ENCODE peak calls at places on chromosome 20, in four cellular contexts. One of them, this sample, is unnamed.

GRCh38 chr20:5153612-5154542 is 27.1 kb downstream of the CDS2 start:
- DNase-seq in heart right ventricle: no peak
- DNase-seq in left lung: no peak
- DNase-seq in HL-60: no peak
- DNase-seq in this sample: no peak

GRCh38 chr20:31608256-31608980 is 3.3 kb downstream of the ID1 start:
- DNase-seq in heart right ventricle: peak; percentile 80
- DNase-seq in HL-60: peak; percentile 61
- DNase-seq in left lung: peak; percentile 95
- DNase-seq in this sample: no peak

GRCh38 chr20:62425281-62426058 is 1.9 kb downstream of the RBBP8NL start:
- DNase-seq in left lung: no peak
- DNase-seq in heart right ventricle: no peak
- DNase-seq in HL-60: no peak
- DNase-seq in this sample: no peak

GRCh38 chr20:25272223-25273000 is 24.5 kb downstream of the PYGB start:
- DNase-seq in left lung: no peak
- DNase-seq in HL-60: no peak
- DNase-seq in heart right ventricle: no peak
- DNase-seq in this sample: no peak

GRCh38 chr20:11076434-11076833 is 402.6 kb upstream of the JAG1 start:
- DNase-seq in HL-60: no peak
- DNase-seq in left lung: no peak
- DNase-seq in heart right ventricle: no peak
- DNase-seq in this sample: no peak

GRCh38 chr20:21510414-21510971 is 3.4 kb downstream of the NKX2-2 start:
- DNase-seq in HL-60: no peak
- DNase-seq in heart right ventricle: no peak
- DNase-seq in left lung: peak; percentile 70
- DNase-seq in this sample: no peak

GRCh38 chr20:61162506-61162905 is 89.6 kb upstream of the CDH4 start:
- DNase-seq in left lung: no peak
- DNase-seq in HL-60: no peak
- DNase-seq in heart right ventricle: no peak
- DNase-seq in this sample: no peak

GRCh38 chr20:33450867-33451266 is 7.3 kb upstream of the SNTA1 start:
- DNase-seq in heart right ventricle: no peak
- DNase-seq in HL-60: no peak
- DNase-seq in left lung: no peak
- DNase-seq in this sample: no peak

GRCh38 chr20:11429889-11430580 is 487.7 kb upstream of the BTBD3 start:
- DNase-seq in left lung: no peak
- DNase-seq in heart right ventricle: no peak
- DNase-seq in HL-60: no peak
- DNase-seq in this sample: no peak

GRCh38 chr20:25686081-25687077 is 10.3 kb downstream of the ZNF337 start:
- DNase-seq in left lung: no peak
- DNase-seq in HL-60: no peak
- DNase-seq in heart right ventricle: no peak
- DNase-seq in this sample: no peak

GRCh38 chr20:3000852-3001523 is 42.4 kb upstream of the GNRH2 start:
- DNase-seq in HL-60: peak; percentile 42
- DNase-seq in left lung: no peak
- DNase-seq in heart right ventricle: no peak
- DNase-seq in this sample: peak; percentile 25

GRCh38 chr20:20205141-20205861 is 153.0 kb downstream of the CFAP61 start:
- DNase-seq in HL-60: no peak
- DNase-seq in heart right ventricle: no peak
- DNase-seq in left lung: no peak
- DNase-seq in this sample: no peak

GRCh38 chr20:64065973-64066341 is 3.0 kb downstream of the TCEA2 start:
- DNase-seq in HL-60: no peak
- DNase-seq in heart right ventricle: no peak
- DNase-seq in left lung: no peak
- DNase-seq in this sample: no peak

GRCh38 chr20:237918-238317 is 10.9 kb downstream of the DEFB129 start:
- DNase-seq in left lung: no peak
- DNase-seq in heart right ventricle: no peak
- DNase-seq in HL-60: no peak
- DNase-seq in this sample: no peak

GRCh38 chr20:64069209-64069613 is 6.2 kb downstream of the TCEA2 start:
- DNase-seq in heart right ventricle: no peak
- DNase-seq in left lung: no peak
- DNase-seq in HL-60: no peak
- DNase-seq in this sample: no peak

GRCh38 chr20:32358883-32359632 is 927 bp downstream of the ASXL1 start:
- DNase-seq in HL-60: peak; percentile 54
- DNase-seq in left lung: peak; percentile 87
- DNase-seq in heart right ventricle: peak; percentile 78
- DNase-seq in this sample: no peak

GRCh38 chr20:63854766-63855362 is 6.4 kb upstream of the ABHD16B start:
- DNase-seq in heart right ventricle: peak; percentile 81
- DNase-seq in HL-60: no peak
- DNase-seq in left lung: peak; percentile 77
- DNase-seq in this sample: no peak

GRCh38 chr20:58891076-58891685 is 38.7 kb downstream of the GNAS start:
- DNase-seq in left lung: peak; percentile 94
- DNase-seq in HL-60: peak; percentile 56
- DNase-seq in heart right ventricle: peak; percentile 85
- DNase-seq in this sample: no peak

GRCh38 chr20:51094221-51094620 is 71.3 kb upstream of the KCNG1 start:
- DNase-seq in left lung: no peak
- DNase-seq in heart right ventricle: no peak
- DNase-seq in HL-60: no peak
- DNase-seq in this sample: no peak

GRCh38 chr20:17654649-17655285 is 27.3 kb downstream of the RRBP1 start:
- DNase-seq in left lung: no peak
- DNase-seq in HL-60: no peak
- DNase-seq in heart right ventricle: peak; percentile 46
- DNase-seq in this sample: no peak

GRCh38 chr20:18663932-18664331 is 76.1 kb downstream of the DTD1 start:
- DNase-seq in HL-60: no peak
- DNase-seq in left lung: no peak
- DNase-seq in heart right ventricle: no peak
- DNase-seq in this sample: no peak

GRCh38 chr20:34562643-34563042 is 4.1 kb downstream of the MAP1LC3A start:
- DNase-seq in left lung: no peak
- DNase-seq in HL-60: peak; percentile 4
- DNase-seq in heart right ventricle: no peak
- DNase-seq in this sample: no peak

DNA sequence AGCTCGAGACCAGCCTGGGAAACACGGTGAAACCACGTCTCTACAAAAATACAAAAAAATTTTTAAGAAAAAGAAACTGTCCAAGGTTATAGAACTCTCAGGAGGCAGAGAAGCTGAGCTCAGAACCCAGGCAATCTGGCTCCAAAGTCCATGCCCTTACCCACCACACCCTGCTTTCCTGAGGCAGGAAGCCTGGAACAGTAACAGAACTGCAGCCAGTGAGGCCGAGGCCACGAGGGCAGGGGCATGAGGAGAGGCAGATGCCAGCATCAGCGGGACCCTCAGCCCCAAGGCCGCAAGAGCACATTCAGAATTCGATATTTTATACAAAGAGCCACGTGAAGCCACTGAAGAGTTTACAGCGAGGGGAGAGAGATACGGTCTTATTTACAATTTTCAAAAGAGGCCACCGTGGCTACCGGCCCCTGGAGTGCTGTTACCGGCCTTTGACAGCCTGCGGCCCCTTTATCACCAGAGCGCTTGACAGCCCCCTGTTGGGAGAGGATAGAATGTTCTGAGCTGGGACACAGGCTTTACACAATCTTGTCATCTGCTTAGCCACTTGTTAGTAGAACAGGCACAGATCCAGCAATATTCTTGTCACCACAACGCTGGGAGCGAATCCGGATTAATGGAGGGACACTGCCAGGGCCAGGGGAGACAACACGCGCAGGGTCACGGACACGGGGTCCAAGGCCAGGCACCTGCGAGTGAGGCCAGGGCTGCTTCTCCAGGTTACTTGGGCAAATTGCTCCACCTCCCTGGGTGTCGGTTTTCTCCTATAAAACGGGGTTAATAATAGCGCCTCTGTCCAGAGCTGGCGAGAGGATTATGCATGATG is 5.6 kb downstream of the SPATA2 start:
- DNase-seq in HL-60: no peak
- DNase-seq in left lung: no peak
- DNase-seq in heart right ventricle: peak; percentile 29
- DNase-seq in this sample: no peak
- TF ChIP-seq CTCF in HL-60: no peak
- TF ChIP-seq CTCF in left lung: no peak
- TF ChIP-seq CTCF in heart right ventricle: peak; percentile 62
- TF ChIP-seq CTCF in this sample: peak; percentile 51

DNA sequence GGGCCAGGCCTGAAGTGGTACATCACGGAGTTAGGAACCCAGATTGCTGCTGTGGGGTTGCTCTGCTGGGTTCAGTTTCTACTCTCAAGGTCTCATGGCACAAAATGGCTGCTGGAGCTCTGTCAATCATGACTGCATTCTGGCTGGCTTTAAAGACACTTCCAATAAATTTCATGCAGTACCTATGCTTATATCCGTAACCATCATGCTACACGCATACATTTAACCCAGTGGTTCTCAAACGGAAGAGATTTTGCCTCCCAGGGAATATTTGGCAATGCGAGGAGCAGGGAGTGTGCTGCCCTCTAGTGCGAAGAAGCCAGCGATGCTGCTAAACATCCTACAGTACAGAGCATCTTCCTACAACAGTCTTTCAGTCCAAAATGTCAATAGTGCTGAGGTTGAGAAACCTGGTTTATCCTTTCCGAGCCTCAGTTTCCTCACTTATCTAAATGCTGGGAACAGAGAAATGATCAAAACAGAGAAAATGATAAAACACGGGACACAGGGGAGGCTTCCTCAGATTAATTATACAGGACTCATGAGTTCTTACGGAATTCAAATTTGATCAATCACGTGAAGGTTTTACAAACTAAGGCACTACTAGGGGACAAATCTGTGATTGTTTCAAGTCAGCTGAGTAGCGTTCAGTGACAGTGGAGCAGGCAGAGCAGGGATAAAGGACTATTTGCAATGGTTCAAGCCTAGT is 9.6 kb upstream of the SLC2A10 start:
- DNase-seq in heart right ventricle: no peak
- DNase-seq in left lung: no peak
- DNase-seq in HL-60: no peak
- DNase-seq in this sample: no peak
- TF ChIP-seq CTCF in heart right ventricle: peak; percentile 33
- TF ChIP-seq CTCF in left lung: no peak
- TF ChIP-seq CTCF in HL-60: peak; percentile 75
- TF ChIP-seq CTCF in this sample: peak; percentile 78

DNA sequence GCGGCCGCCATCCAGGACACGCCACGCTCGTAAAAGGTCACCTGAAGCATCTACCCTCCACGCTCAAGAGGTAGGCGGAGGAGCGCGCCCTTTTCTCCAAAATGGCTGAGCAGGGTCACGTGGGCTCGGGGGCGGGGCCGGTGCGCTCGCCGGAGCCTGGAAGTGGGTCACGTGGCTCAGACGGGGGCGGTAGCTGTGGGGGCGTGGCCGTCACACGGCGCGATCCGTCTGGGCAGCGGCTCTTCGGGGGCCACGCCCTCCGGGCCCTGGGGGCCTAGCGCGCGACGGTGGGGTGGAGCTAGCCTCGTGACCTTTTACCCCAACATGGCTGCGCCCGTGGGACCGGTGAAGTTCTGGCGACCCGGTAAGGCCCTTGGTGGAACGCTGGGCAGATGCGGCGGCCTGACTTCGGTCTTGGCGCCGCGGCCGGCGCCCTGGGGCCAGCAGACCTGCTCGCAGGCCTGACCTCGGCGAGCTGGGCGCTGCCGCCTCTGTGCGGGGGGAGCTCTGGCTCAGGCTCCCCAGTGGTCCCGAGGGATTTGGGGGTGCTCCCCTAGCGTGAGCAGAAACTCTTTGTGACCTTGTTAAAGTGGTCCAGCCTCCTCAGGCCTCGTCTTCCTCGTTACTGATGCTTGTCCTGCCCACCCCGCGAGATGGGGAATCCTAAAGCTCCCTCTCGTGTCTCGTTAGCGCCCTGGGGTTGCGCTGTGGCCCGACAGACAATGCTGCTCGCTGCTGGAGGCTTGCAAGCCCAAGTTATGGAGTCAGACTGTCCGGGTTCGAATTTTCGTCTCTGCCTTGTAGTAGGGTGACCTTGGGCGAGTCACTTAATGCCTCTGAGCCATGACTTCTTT is at the start of gene DHX35:
- DNase-seq in HL-60: peak; percentile 96
- DNase-seq in heart right ventricle: peak; percentile 99
- DNase-seq in left lung: peak; percentile 100
- DNase-seq in this sample: peak; percentile 81
- TF ChIP-seq CTCF in HL-60: no peak
- TF ChIP-seq CTCF in heart right ventricle: peak; percentile 65
- TF ChIP-seq CTCF in left lung: no peak
- TF ChIP-seq CTCF in this sample: peak; percentile 47

GRCh38 chr20:15011631-15012030 is 674.2 kb upstream of the FLRT3 start:
- DNase-seq in heart right ventricle: no peak
- DNase-seq in left lung: no peak
- DNase-seq in HL-60: no peak
- DNase-seq in this sample: no peak

GRCh38 chr20:15012551-15012950 is 675.1 kb upstream of the FLRT3 start:
- DNase-seq in HL-60: no peak
- DNase-seq in left lung: peak; percentile 33
- DNase-seq in heart right ventricle: no peak
- DNase-seq in this sample: no peak
- TF ChIP-seq CTCF in HL-60: no peak
- TF ChIP-seq CTCF in left lung: no peak
- TF ChIP-seq CTCF in heart right ventricle: no peak
- TF ChIP-seq CTCF in this sample: no peak

DNA sequence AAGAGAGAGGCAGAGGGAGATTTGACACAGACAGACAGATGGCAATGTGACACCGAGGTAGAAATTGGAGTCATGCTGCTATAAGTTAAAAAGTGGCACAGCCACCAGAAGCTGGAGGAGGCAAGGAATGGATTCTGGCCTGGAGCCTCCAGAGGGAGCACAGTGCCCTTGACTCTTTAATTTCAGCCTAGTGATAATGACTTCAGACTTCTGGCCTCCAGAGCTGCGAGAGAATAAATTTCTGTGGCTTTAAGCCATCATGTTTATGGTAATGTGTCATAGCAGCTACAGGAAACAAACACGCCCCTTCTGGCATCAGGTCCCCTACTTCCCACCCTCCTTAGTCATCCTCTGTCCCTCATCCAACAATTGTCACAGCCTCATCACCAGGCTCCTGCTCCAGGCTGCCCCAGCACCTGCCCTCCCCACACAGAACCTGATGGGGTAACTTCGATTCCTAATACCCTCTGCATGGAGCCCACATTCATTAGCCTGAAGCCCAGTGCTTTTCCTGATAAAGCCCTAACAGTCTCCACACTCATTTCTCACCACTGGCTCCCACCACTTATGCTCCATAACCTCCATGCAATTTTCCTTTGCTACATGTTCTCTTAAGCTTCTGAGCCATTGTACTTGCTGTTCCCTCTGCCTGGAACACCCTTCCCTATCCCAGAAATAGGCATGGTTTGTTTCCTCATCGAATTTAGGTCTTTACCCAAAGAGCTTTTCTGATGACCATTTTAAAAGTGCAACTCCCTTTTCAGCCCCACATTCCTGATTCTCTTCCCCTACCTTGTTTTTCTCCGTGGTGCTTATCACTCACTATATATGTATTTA is 69.7 kb upstream of the TOX2 start:
- DNase-seq in HL-60: no peak
- DNase-seq in heart right ventricle: peak; percentile 33
- DNase-seq in left lung: no peak
- DNase-seq in this sample: peak; percentile 10
- TF ChIP-seq CTCF in HL-60: no peak
- TF ChIP-seq CTCF in heart right ventricle: peak; percentile 38
- TF ChIP-seq CTCF in left lung: no peak
- TF ChIP-seq CTCF in this sample: peak; percentile 44

This sample was measured in retinal pigment epithelial cell.